ENCODE peak calls at places on chromosomes 5 and 9, in five cellular contexts. Y is OCI-M1, D is activated T-helper 1 cell treated with Interleukin-2 at 50 U/mL for 16 hours, N is GM04504, I is AG04450. U is an unnamed sample.

GRCh38 chr5:139650031-139650688 is 2.0 kb downstream of the CXXC5 start:
- DNase-seq in I (no peak), Y (peak; percentile 49), N (no peak), D (no peak), U (peak; percentile 26)

GRCh38 chr5:51544386-51544785 is 161.1 kb downstream of the ISL1 start:
- DNase-seq in I (no peak), N (no peak), D (no peak), Y (no peak), U (no peak)

GRCh38 chr5:83044941-83045340 is 32.3 kb downstream of the TMEM167A start:
- DNase-seq in D (no peak), N (no peak), Y (no peak), I (no peak), U (no peak)

GRCh38 chr9:120397453-120397852 is 182.5 kb downstream of the CDK5RAP2 start:
- DNase-seq in Y (no peak), N (no peak), I (no peak), D (no peak), U (no peak)

GRCh38 chr5:134525687-134526482 is 415 bp downstream of the JADE2 start:
- DNase-seq in Y (peak; percentile 83), D (peak; percentile 58), N (no peak), I (peak; percentile 50), U (peak; percentile 68)

GRCh38 chr5:97839338-97840081 is 656.5 kb upstream of the RIOK2 start:
- DNase-seq in Y (no peak), D (no peak), I (no peak), N (no peak), U (peak; percentile 17)

GRCh38 chr9:70569070-70569772 is 154.8 kb upstream of the KLF9 start:
- DNase-seq in N (no peak), Y (no peak), D (no peak), I (no peak), U (no peak)

GRCh38 chr9:82670000-82670399 is 392.9 kb downstream of the RASEF start:
- DNase-seq in I (no peak), D (no peak), Y (no peak), N (no peak), U (no peak)

GRCh38 chr5:146852089-146852488 is 26.5 kb downstream of the PPP2R2B start:
- DNase-seq in N (no peak), I (no peak), Y (no peak), D (no peak), U (no peak)

GRCh38 chr9:426264-426663 is 211.6 kb downstream of the DOCK8 start:
- DNase-seq in N (no peak), Y (no peak), I (no peak), D (no peak), U (peak; percentile 17)

GRCh38 chr9:3954950-3955670 is 344.8 kb downstream of the GLIS3 start:
- DNase-seq in N (no peak), D (no peak), I (no peak), Y (peak; percentile 97), U (no peak)

U was measured in kidney tubule cell.